ENCODE peak calls at places on chromosome 13, in nine cellular contexts. I is activated CD4-positive, alpha-beta T cell treated with anti-CD3 and anti-CD28 coated beads, Interleukin-2, amount 50 U/mL, for 1 hour; D is sciatic nerve; L is activated T-cell treated with anti-CD3 and anti-CD28 coated beads, Interleukin-2, amount 50 U/mL, for 72 hours; F is amniotic stem cell; M is nucleus accumbens; X is NCI-H2081 treated with DMSO at 0.1 percent for 48 hours; V is activated naive CD4-positive, alpha-beta T cell treated with anti-CD3 and anti-CD28 coated beads, Interleukin-2, amount 50 U/mL, for 72 hours; J is nephron progenitor cell. A is an unnamed sample.

GRCh38 chr13:67138937-67139336 is 91.2 kb downstream of the PCDH9 start:
- DNase-seq in V (no peak), X (no peak), L (no peak), I (no peak), D (no peak), M (no peak), F (no peak), J (no peak), A (no peak)

GRCh38 chr13:20525144-20525600 is 485 bp downstream of the CRYL1 start:
- DNase-seq in L (peak), M (no peak), X (no peak), I (peak), D (no peak), F (no peak), J (peak), V (peak), A (peak)

GRCh38 chr13:27678306-27679040 is 56.8 kb downstream of the POLR1D start:
- DNase-seq in X (no peak), I (no peak), V (no peak), M (no peak), L (no peak), F (no peak), D (no peak), J (no peak), A (no peak)

GRCh38 chr13:48585456-48585840 is 52.6 kb upstream of the RCBTB2 start:
- DNase-seq in F (no peak), X (no peak), I (no peak), D (peak), V (no peak), M (peak), L (no peak), J (no peak), A (no peak)

GRCh38 chr13:100520936-100521765 is 67.4 kb downstream of the GGACT start:
- DNase-seq in L (no peak), D (no peak), X (no peak), V (no peak), M (no peak), J (peak), I (no peak), F (no peak), A (no peak)

GRCh38 chr13:29561918-29562317 is 33.6 kb downstream of the SLC7A1 start:
- DNase-seq in L (no peak), V (no peak), J (no peak), F (no peak), X (no peak), D (no peak), M (no peak), I (no peak), A (no peak)

GRCh38 chr13:94254737-94255136 is 224.7 kb downstream of the DCT start:
- DNase-seq in D (no peak), M (no peak), V (no peak), F (no peak), X (no peak), I (no peak), L (no peak), J (no peak), A (no peak)

GRCh38 chr13:75908137-75908536 is 272.0 kb downstream of the LMO7 start:
- DNase-seq in V (no peak), F (no peak), J (peak), M (no peak), X (no peak), L (no peak), D (no peak), I (no peak), A (no peak)

GRCh38 chr13:46526763-46527162 is 26.2 kb upstream of the LRCH1 start:
- DNase-seq in D (no peak), V (no peak), X (no peak), J (no peak), I (no peak), M (no peak), F (no peak), L (no peak), A (no peak)

GRCh38 chr13:48318714-48319457 is 15.3 kb downstream of the RB1 start:
- DNase-seq in D (peak), X (no peak), J (no peak), F (no peak), I (no peak), L (peak), M (no peak), V (no peak), A (peak)

GRCh38 chr13:113855012-113855921 is 8.6 kb downstream of the GAS6 start:
- DNase-seq in D (no peak), V (peak), F (no peak), I (no peak), L (no peak), J (no peak), X (no peak), M (no peak), A (peak)

GRCh38 chr13:43085545-43085944 is 62.2 kb downstream of the DNAJC15 start:
- DNase-seq in I (no peak), X (peak), M (no peak), J (no peak), D (no peak), F (no peak), V (no peak), L (no peak), A (no peak)

GRCh38 chr13:73708393-73708985 is 425.7 kb downstream of the KLF12 start:
- DNase-seq in I (peak), F (peak), J (peak), M (no peak), L (peak), V (no peak), X (no peak), D (peak), A (peak)

GRCh38 chr13:77138813-77139212 is 111.9 kb upstream of the FBXL3 start:
- DNase-seq in I (no peak), F (no peak), X (no peak), L (no peak), M (no peak), J (no peak), V (no peak), D (no peak), A (no peak)